ENCODE peak calls at places on chromosome 9, in six cellular contexts. One of them, this sample, is unnamed.

GRCh38 chr9:37914154-37914551 is 10.2 kb upstream of the SLC25A51 start:
- DNase-seq in H1: no peak
- DNase-seq in GM12891: no peak
- DNase-seq in K562: no peak
- DNase-seq in HepG2: no peak
- DNase-seq in GM12878: no peak
- DNase-seq in this sample: no peak

GRCh38 chr9:133499130-133499891 is 20.4 kb upstream of the SLC2A6 start:
- DNase-seq in H1: no peak
- DNase-seq in GM12891: no peak
- DNase-seq in K562: no peak
- DNase-seq in HepG2: peak; percentile 31
- DNase-seq in GM12878: no peak
- DNase-seq in this sample: no peak

GRCh38 chr9:100066539-100066938 is 32.3 kb downstream of the ERP44 start:
- DNase-seq in H1: no peak
- DNase-seq in GM12891: no peak
- DNase-seq in K562: no peak
- DNase-seq in HepG2: no peak
- DNase-seq in GM12878: peak; percentile 25
- DNase-seq in this sample: no peak

GRCh38 chr9:121748727-121749546 is 97.5 kb downstream of the DAB2IP start:
- DNase-seq in H1: no peak
- DNase-seq in GM12891: no peak
- DNase-seq in K562: no peak
- DNase-seq in HepG2: peak; percentile 26
- DNase-seq in GM12878: no peak
- DNase-seq in this sample: no peak

GRCh38 chr9:92247981-92248380 is 45.5 kb downstream of the IARS1 start:
- DNase-seq in H1: no peak
- DNase-seq in GM12891: no peak
- DNase-seq in K562: no peak
- DNase-seq in HepG2: peak; percentile 73
- DNase-seq in GM12878: no peak
- DNase-seq in this sample: no peak

GRCh38 chr9:107175039-107175438 is 108.0 kb upstream of the RAD23B start:
- DNase-seq in H1: no peak
- DNase-seq in GM12891: no peak
- DNase-seq in K562: no peak
- DNase-seq in HepG2: no peak
- DNase-seq in GM12878: no peak
- DNase-seq in this sample: no peak

GRCh38 chr9:37529111-37529510 is 43.4 kb downstream of the POLR1E start:
- DNase-seq in H1: no peak
- DNase-seq in GM12891: peak; percentile 36
- DNase-seq in K562: no peak
- DNase-seq in HepG2: no peak
- DNase-seq in GM12878: peak; percentile 40
- DNase-seq in this sample: peak; percentile 59

GRCh38 chr9:132509921-132510874 is 72.2 kb upstream of the BARHL1 start:
- DNase-seq in H1: no peak
- DNase-seq in GM12891: no peak
- DNase-seq in K562: no peak
- DNase-seq in HepG2: no peak
- DNase-seq in GM12878: no peak
- DNase-seq in this sample: no peak

GRCh38 chr9:128254855-128255759 is 20.7 kb downstream of the GOLGA2 start:
- DNase-seq in H1: peak; percentile 96
- DNase-seq in GM12891: peak; percentile 80
- DNase-seq in K562: peak; percentile 92
- DNase-seq in HepG2: peak; percentile 51
- DNase-seq in GM12878: no peak
- DNase-seq in this sample: peak; percentile 76

DNA sequence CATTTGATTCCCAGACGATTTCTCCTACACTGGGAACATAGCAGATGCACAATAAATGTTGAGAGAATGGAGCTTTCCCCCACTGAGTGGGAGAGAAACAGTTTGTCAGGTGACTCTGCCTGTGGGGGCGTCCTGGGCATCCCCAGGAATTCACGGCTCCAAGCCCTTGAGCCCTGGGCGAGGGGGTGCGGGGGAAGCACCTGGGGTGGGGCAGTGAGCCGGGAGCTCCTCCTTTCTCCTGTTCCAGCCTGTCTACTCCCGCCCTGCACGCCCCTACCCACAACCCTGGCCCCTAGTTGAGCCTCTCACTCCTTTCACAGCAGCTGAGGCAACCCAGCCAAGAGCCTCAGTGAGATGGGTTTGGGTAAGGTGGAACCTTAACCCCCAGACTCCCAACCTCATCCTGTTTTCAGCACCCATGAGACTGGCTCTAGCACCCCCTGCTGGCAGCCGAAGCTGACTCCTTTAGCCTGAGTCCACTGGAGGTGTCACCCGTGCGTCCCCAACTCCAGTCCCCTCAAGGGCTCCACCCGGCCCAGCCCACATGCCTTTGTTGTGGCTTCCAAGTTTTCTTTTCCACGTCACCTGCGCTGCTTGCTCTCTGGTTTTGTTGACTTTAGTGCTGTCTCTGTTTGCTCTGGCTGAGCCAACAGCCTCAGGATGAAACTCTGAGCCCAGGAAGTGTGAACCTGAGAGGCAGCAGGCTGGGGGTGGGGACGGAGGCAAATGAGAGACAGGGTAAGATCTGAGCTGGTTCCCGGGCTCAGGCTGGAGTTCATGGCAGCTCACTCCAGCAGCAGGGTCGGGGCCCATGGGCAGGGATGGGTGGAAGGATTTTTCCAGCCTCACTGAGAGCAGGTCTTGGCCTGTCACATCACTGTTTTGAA is 13.0 kb upstream of the AQP7 start:
- DNase-seq in H1: peak; percentile 93
- DNase-seq in GM12891: peak; percentile 76
- DNase-seq in K562: peak; percentile 76
- DNase-seq in HepG2: peak; percentile 99
- DNase-seq in GM12878: peak; percentile 3
- DNase-seq in this sample: peak; percentile 66
- TF ChIP-seq POLR2A in H1: no peak
- TF ChIP-seq POLR2A in GM12891: no peak
- TF ChIP-seq POLR2A in K562: no peak
- TF ChIP-seq POLR2A in HepG2: no peak
- TF ChIP-seq POLR2A in GM12878: no peak
- TF ChIP-seq POLR2A in this sample: no peak

GRCh38 chr9:81182421-81182820 is 506.9 kb downstream of the TLE1 start:
- DNase-seq in H1: no peak
- DNase-seq in GM12891: no peak
- DNase-seq in K562: no peak
- DNase-seq in HepG2: no peak
- DNase-seq in GM12878: no peak
- DNase-seq in this sample: no peak
- TF ChIP-seq TAF1 in H1: no peak
- TF ChIP-seq TAF1 in GM12891: no peak
- TF ChIP-seq TAF1 in K562: no peak
- TF ChIP-seq TAF1 in HepG2: no peak
- TF ChIP-seq TAF1 in GM12878: no peak
- TF ChIP-seq TAF1 in this sample: no peak

GRCh38 chr9:34648673-34649072 is 2.2 kb downstream of the GALT start:
- DNase-seq in H1: no peak
- DNase-seq in GM12891: no peak
- DNase-seq in K562: no peak
- DNase-seq in HepG2: no peak
- DNase-seq in GM12878: no peak
- DNase-seq in this sample: no peak

GRCh38 chr9:34644766-34645314 is 1.6 kb upstream of the GALT start:
- DNase-seq in H1: no peak
- DNase-seq in GM12891: no peak
- DNase-seq in K562: no peak
- DNase-seq in HepG2: peak; percentile 78
- DNase-seq in GM12878: no peak
- DNase-seq in this sample: no peak

GRCh38 chr9:34647084-34647403 is 569 bp downstream of the GALT start:
- DNase-seq in H1: no peak
- DNase-seq in GM12891: no peak
- DNase-seq in K562: no peak
- DNase-seq in HepG2: no peak
- DNase-seq in GM12878: no peak
- DNase-seq in this sample: no peak

GRCh38 chr9:34647651-34648050 is 1.2 kb downstream of the GALT start:
- DNase-seq in H1: no peak
- DNase-seq in GM12891: no peak
- DNase-seq in K562: peak; percentile 35
- DNase-seq in HepG2: no peak
- DNase-seq in GM12878: no peak
- DNase-seq in this sample: no peak

DNA sequence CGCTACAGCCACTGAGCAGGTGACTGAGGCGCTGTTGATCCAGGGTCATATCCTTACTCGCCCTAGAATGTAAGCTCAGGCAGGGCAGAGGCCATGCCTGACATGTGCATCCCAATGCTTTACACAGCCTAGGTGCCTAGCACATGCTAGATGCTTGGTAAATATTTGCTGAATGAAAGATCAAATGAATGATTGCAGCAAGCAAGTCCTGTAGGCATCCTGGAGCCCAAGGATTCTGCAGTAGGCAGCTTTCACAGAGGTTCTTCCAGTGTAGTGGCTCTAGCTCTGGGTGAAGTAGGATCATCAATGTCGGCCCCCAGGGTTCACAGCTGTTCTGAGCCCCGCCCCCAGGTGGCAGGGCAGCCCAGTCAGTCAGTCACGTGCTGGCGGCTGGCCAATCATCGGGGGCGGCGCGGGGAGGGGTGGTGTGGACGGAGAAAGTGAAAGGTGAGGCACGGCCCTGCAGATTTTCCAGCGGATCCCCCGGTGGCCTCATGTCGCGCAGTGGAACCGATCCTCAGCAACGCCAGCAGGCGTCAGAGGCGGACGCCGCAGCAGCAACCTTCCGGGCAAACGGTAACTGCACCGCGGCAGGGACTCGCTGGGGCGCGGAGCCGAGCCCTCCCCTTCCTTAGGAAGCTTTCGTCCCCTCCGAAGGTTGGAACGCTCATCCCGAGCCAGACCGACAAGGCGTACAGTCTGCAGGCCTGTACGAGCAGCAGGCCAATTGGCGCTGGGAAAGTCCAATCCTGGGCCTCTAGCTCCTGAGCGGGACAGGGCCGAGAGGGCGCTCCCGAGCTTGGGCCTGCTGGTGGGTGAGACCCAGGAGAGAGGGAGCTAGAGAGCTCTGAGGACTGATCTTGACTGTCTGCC is at the start of gene GALT:
- DNase-seq in H1: peak; percentile 96
- DNase-seq in GM12891: peak; percentile 96
- DNase-seq in K562: peak; percentile 96
- DNase-seq in HepG2: peak; percentile 87
- DNase-seq in GM12878: no peak
- DNase-seq in this sample: peak; percentile 94
- TF ChIP-seq POLR2A in H1: no peak
- TF ChIP-seq POLR2A in GM12891: no peak
- TF ChIP-seq POLR2A in K562: peak; percentile 70
- TF ChIP-seq POLR2A in HepG2: no peak
- TF ChIP-seq POLR2A in GM12878: peak; percentile 87
- TF ChIP-seq POLR2A in this sample: peak; percentile 66

GRCh38 chr9:438961-439768 is 224.5 kb downstream of the DOCK8 start:
- DNase-seq in H1: no peak
- DNase-seq in GM12891: no peak
- DNase-seq in K562: no peak
- DNase-seq in HepG2: no peak
- DNase-seq in GM12878: no peak
- DNase-seq in this sample: no peak

GRCh38 chr9:438066-438465 is 223.4 kb downstream of the DOCK8 start:
- DNase-seq in H1: no peak
- DNase-seq in GM12891: no peak
- DNase-seq in K562: no peak
- DNase-seq in HepG2: no peak
- DNase-seq in GM12878: no peak
- DNase-seq in this sample: no peak

GRCh38 chr9:441131-441530 is 226.5 kb downstream of the DOCK8 start:
- DNase-seq in H1: no peak
- DNase-seq in GM12891: no peak
- DNase-seq in K562: no peak
- DNase-seq in HepG2: no peak
- DNase-seq in GM12878: no peak
- DNase-seq in this sample: no peak

GRCh38 chr9:437066-438015 is 222.7 kb downstream of the DOCK8 start:
- DNase-seq in H1: no peak
- DNase-seq in GM12891: no peak
- DNase-seq in K562: no peak
- DNase-seq in HepG2: no peak
- DNase-seq in GM12878: no peak
- DNase-seq in this sample: no peak
- TF ChIP-seq TAF1 in H1: no peak
- TF ChIP-seq TAF1 in GM12891: no peak
- TF ChIP-seq TAF1 in K562: no peak
- TF ChIP-seq TAF1 in HepG2: no peak
- TF ChIP-seq TAF1 in GM12878: no peak
- TF ChIP-seq TAF1 in this sample: no peak

DNA sequence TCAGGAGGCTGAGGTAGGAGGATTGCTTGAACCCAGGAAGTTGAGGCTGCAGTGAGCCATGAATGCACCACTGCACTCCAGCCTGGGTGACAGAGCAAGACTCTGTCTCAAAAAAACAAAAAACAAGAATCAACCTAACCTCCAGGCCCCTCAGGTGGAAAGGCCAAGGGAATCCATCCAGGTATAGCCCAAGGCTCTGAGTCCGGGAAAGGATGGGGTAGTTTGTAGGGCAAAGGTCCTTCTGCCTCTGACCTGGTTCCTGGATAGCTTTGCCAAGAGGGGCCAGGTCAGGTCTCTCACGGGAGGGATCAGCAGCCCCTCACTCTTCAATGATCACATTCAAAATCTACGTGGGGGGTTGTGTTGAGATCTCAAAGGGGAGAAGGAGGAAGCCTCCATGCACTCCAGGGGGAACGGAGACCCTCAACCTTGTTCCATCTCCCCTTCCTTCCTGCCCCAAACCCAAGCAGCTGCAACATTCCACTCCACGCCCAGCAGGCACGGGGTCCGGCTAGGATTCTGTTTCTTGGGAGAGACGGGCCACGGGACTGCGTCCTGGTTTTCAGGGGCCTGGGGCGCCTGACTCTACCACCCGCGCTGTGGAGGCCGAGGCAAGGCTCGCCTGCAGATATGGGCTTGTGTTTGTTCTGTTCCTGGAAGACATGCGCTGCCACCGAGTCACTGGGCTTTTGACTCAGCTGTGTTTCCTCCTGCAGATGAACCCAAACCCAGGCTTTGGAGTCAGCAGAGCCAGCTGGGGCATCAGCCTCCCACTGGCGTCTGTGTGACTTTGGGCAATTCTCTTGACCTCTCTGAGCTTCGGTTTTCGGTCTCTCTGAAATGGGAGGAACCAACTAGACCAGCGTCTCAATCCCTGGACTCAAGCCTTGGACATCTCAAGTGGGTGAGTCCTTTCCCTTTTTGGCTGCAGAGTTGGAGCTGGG is 35.5 kb downstream of the PLPP7 start:
- DNase-seq in H1: no peak
- DNase-seq in GM12891: no peak
- DNase-seq in K562: no peak
- DNase-seq in HepG2: no peak
- DNase-seq in GM12878: no peak
- DNase-seq in this sample: no peak
- TF ChIP-seq POLR2A in H1: no peak
- TF ChIP-seq POLR2A in GM12891: no peak
- TF ChIP-seq POLR2A in K562: no peak
- TF ChIP-seq POLR2A in HepG2: no peak
- TF ChIP-seq POLR2A in GM12878: no peak
- TF ChIP-seq POLR2A in this sample: no peak

This sample was measured in GM12892.